ENCODE peak calls at places on chromosome 19, in seven cellular contexts. One of them, this sample, is unnamed.

GRCh38 chr19:18379803-18380747 is 5.9 kb upstream of the GDF15 start:
- DNase-seq in small intestine: peak
- DNase-seq in choroid plexus epithelial cell: peak
- DNase-seq in HAP-1: no peak
- DNase-seq in posterior cingulate gyrus: no peak
- DNase-seq in stimulated activated CD4-positive, alpha-beta T cell treated with anti-CD3 and anti-CD28 coated beads, Interleukin-1b, Interleukin-23, amount 100 ng/mL, for 1 hour: no peak
- DNase-seq in NCI-H774: peak
- DNase-seq in this sample: no peak

GRCh38 chr19:46426506-46427162 is 2.1 kb downstream of the PNMA8C start:
- DNase-seq in small intestine: no peak
- DNase-seq in choroid plexus epithelial cell: peak
- DNase-seq in HAP-1: peak
- DNase-seq in posterior cingulate gyrus: peak
- DNase-seq in stimulated activated CD4-positive, alpha-beta T cell treated with anti-CD3 and anti-CD28 coated beads, Interleukin-1b, Interleukin-23, amount 100 ng/mL, for 1 hour: no peak
- DNase-seq in NCI-H774: peak
- DNase-seq in this sample: peak

GRCh38 chr19:41339936-41340335 is 13.8 kb downstream of the TGFB1 start:
- DNase-seq in small intestine: no peak
- DNase-seq in choroid plexus epithelial cell: no peak
- DNase-seq in HAP-1: no peak
- DNase-seq in posterior cingulate gyrus: no peak
- DNase-seq in stimulated activated CD4-positive, alpha-beta T cell treated with anti-CD3 and anti-CD28 coated beads, Interleukin-1b, Interleukin-23, amount 100 ng/mL, for 1 hour: no peak
- DNase-seq in NCI-H774: no peak
- DNase-seq in this sample: peak

GRCh38 chr19:19171821-19172532 is 1.9 kb upstream of the MEF2B start:
- DNase-seq in small intestine: no peak
- DNase-seq in choroid plexus epithelial cell: peak
- DNase-seq in HAP-1: no peak
- DNase-seq in posterior cingulate gyrus: no peak
- DNase-seq in stimulated activated CD4-positive, alpha-beta T cell treated with anti-CD3 and anti-CD28 coated beads, Interleukin-1b, Interleukin-23, amount 100 ng/mL, for 1 hour: no peak
- DNase-seq in NCI-H774: no peak
- DNase-seq in this sample: peak

GRCh38 chr19:15154002-15154612 is 46.7 kb downstream of the NOTCH3 start:
- DNase-seq in small intestine: peak
- DNase-seq in choroid plexus epithelial cell: peak
- DNase-seq in HAP-1: peak
- DNase-seq in posterior cingulate gyrus: no peak
- DNase-seq in stimulated activated CD4-positive, alpha-beta T cell treated with anti-CD3 and anti-CD28 coated beads, Interleukin-1b, Interleukin-23, amount 100 ng/mL, for 1 hour: no peak
- DNase-seq in NCI-H774: peak
- DNase-seq in this sample: peak

GRCh38 chr19:1773173-1773572 is 19.9 kb downstream of the ONECUT3 start:
- DNase-seq in small intestine: peak
- DNase-seq in choroid plexus epithelial cell: peak
- DNase-seq in HAP-1: no peak
- DNase-seq in posterior cingulate gyrus: no peak
- DNase-seq in stimulated activated CD4-positive, alpha-beta T cell treated with anti-CD3 and anti-CD28 coated beads, Interleukin-1b, Interleukin-23, amount 100 ng/mL, for 1 hour: no peak
- DNase-seq in NCI-H774: no peak
- DNase-seq in this sample: no peak

GRCh38 chr19:16023558-16023915 is 52.8 kb upstream of the TPM4 start:
- DNase-seq in small intestine: no peak
- DNase-seq in choroid plexus epithelial cell: no peak
- DNase-seq in HAP-1: no peak
- DNase-seq in posterior cingulate gyrus: no peak
- DNase-seq in stimulated activated CD4-positive, alpha-beta T cell treated with anti-CD3 and anti-CD28 coated beads, Interleukin-1b, Interleukin-23, amount 100 ng/mL, for 1 hour: no peak
- DNase-seq in NCI-H774: no peak
- DNase-seq in this sample: no peak

GRCh38 chr19:38213911-38214625 is 10.0 kb downstream of the DPF1 start:
- DNase-seq in small intestine: no peak
- DNase-seq in choroid plexus epithelial cell: peak
- DNase-seq in HAP-1: no peak
- DNase-seq in posterior cingulate gyrus: peak
- DNase-seq in stimulated activated CD4-positive, alpha-beta T cell treated with anti-CD3 and anti-CD28 coated beads, Interleukin-1b, Interleukin-23, amount 100 ng/mL, for 1 hour: no peak
- DNase-seq in NCI-H774: no peak
- DNase-seq in this sample: no peak

GRCh38 chr19:14434543-14435319 is 1.6 kb downstream of the PKN1 start:
- DNase-seq in small intestine: peak
- DNase-seq in choroid plexus epithelial cell: peak
- DNase-seq in HAP-1: no peak
- DNase-seq in posterior cingulate gyrus: no peak
- DNase-seq in stimulated activated CD4-positive, alpha-beta T cell treated with anti-CD3 and anti-CD28 coated beads, Interleukin-1b, Interleukin-23, amount 100 ng/mL, for 1 hour: no peak
- DNase-seq in NCI-H774: no peak
- DNase-seq in this sample: peak

GRCh38 chr19:16328824-16329482 is 4.3 kb downstream of the KLF2 start:
- DNase-seq in small intestine: no peak
- DNase-seq in choroid plexus epithelial cell: peak
- DNase-seq in HAP-1: no peak
- DNase-seq in posterior cingulate gyrus: no peak
- DNase-seq in stimulated activated CD4-positive, alpha-beta T cell treated with anti-CD3 and anti-CD28 coated beads, Interleukin-1b, Interleukin-23, amount 100 ng/mL, for 1 hour: no peak
- DNase-seq in NCI-H774: no peak
- DNase-seq in this sample: no peak

GRCh38 chr19:610071-610800 is 20.6 kb downstream of the HCN2 start:
- DNase-seq in small intestine: no peak
- DNase-seq in choroid plexus epithelial cell: peak
- DNase-seq in HAP-1: no peak
- DNase-seq in posterior cingulate gyrus: no peak
- DNase-seq in stimulated activated CD4-positive, alpha-beta T cell treated with anti-CD3 and anti-CD28 coated beads, Interleukin-1b, Interleukin-23, amount 100 ng/mL, for 1 hour: no peak
- DNase-seq in NCI-H774: no peak
- DNase-seq in this sample: no peak

GRCh38 chr19:14517840-14518505 is at the start of gene DNAJB1:
- DNase-seq in small intestine: peak
- DNase-seq in choroid plexus epithelial cell: peak
- DNase-seq in HAP-1: peak
- DNase-seq in posterior cingulate gyrus: peak
- DNase-seq in stimulated activated CD4-positive, alpha-beta T cell treated with anti-CD3 and anti-CD28 coated beads, Interleukin-1b, Interleukin-23, amount 100 ng/mL, for 1 hour: no peak
- DNase-seq in NCI-H774: peak
- DNase-seq in this sample: peak